ENCODE peak calls at places on chromosomes 12 and 14, in ten cellular contexts. B is A549; Z is CD4-positive, alpha-beta T cell; O is activated CD8-positive, alpha-beta memory T cell treated with anti-CD3 and anti-CD28 coated beads, Interleukin-2, amount 50 U/mL, for 4 hours; T is kidney tubule cell; P is amniotic stem cell; G is activated CD4-positive, alpha-beta T cell treated with anti-CD3 and anti-CD28 coated beads for 48 hours; Q is GM23248; M is heart left ventricle; H is NCI-H1417. U is an unnamed sample.

GRCh38 chr12:32891956-32892355 is 4.6 kb downstream of the PKP2 start:
- DNase-seq in B (peak; percentile 20), Z (no peak), O (no peak), T (peak; percentile 81), P (no peak), G (no peak), Q (peak; percentile 9), M (no peak), H (no peak), U (no peak)

GRCh38 chr12:16346931-16347330 is 514 bp upstream of the MGST1 start:
- DNase-seq in B (peak; percentile 38), Z (no peak), O (no peak), T (no peak), P (no peak), G (no peak), Q (peak; percentile 12), M (no peak), H (no peak), U (no peak)

GRCh38 chr14:26281280-26281998 is 316.4 kb downstream of the NOVA1 start:
- DNase-seq in B (peak; percentile 91), Z (no peak), O (no peak), T (peak; percentile 76), P (peak; percentile 12), G (no peak), Q (peak; percentile 86), M (no peak), H (no peak), U (no peak)

GRCh38 chr12:52781399-52782082 is 4.4 kb upstream of the KRT76 start:
- DNase-seq in B (no peak), Z (no peak), O (no peak), T (no peak), P (no peak), G (no peak), Q (no peak), M (no peak), H (no peak), U (no peak)

GRCh38 chr14:68891851-68892660 is 87.0 kb downstream of the ACTN1 start:
- DNase-seq in B (no peak), Z (no peak), O (no peak), T (peak; percentile 58), P (no peak), G (no peak), Q (peak; percentile 71), M (no peak), H (no peak), U (no peak)

GRCh38 chr12:51269174-51270066 is 795 bp downstream of the SMAGP start:
- DNase-seq in B (peak; percentile 77), Z (peak; percentile 64), O (peak; percentile 64), T (peak; percentile 68), P (no peak), G (peak; percentile 65), Q (peak; percentile 63), M (peak; percentile 34), H (peak; percentile 24), U (peak; percentile 60)

GRCh38 chr14:101821528-101821927 is 60.0 kb downstream of the PPP2R5C start:
- DNase-seq in B (no peak), Z (peak; percentile 51), O (peak; percentile 47), T (no peak), P (no peak), G (peak; percentile 55), Q (no peak), M (no peak), H (no peak), U (no peak)

GRCh38 chr14:91946313-91947195 is 940 bp downstream of the FBLN5 start:
- DNase-seq in B (no peak), Z (no peak), O (no peak), T (no peak), P (peak; percentile 0), G (no peak), Q (peak; percentile 76), M (no peak), H (no peak), U (no peak)

GRCh38 chr12:21656931-21657335 is 709 bp downstream of the LDHB start:
- DNase-seq in B (peak; percentile 56), Z (peak; percentile 34), O (peak; percentile 42), T (peak; percentile 52), P (peak; percentile 6), G (peak; percentile 62), Q (peak; percentile 75), M (peak; percentile 42), H (peak; percentile 30), U (no peak)

GRCh38 chr12:73629171-73629570 is 908.5 kb upstream of the ATXN7L3B start:
- DNase-seq in B (no peak), Z (no peak), O (no peak), T (no peak), P (no peak), G (no peak), Q (no peak), M (no peak), H (no peak), U (no peak)

GRCh38 chr12:4302881-4303280 is 18.1 kb upstream of the TIGAR start:
- DNase-seq in B (no peak), Z (no peak), O (no peak), T (no peak), P (no peak), G (no peak), Q (no peak), M (no peak), H (no peak), U (no peak)

GRCh38 chr14:89578048-89578619 is 161.1 kb upstream of the FOXN3 start:
- DNase-seq in B (no peak), Z (no peak), O (no peak), T (no peak), P (no peak), G (no peak), Q (peak; percentile 45), M (no peak), H (no peak), U (no peak)

GRCh38 chr12:43362910-43363694 is 188.9 kb downstream of the ADAMTS20 start:
- DNase-seq in B (no peak), Z (no peak), O (no peak), T (peak; percentile 66), P (no peak), G (no peak), Q (peak; percentile 18), M (no peak), H (no peak), U (no peak)

GRCh38 chr12:113019045-113019444 is 37.5 kb upstream of the DTX1 start:
- DNase-seq in B (no peak), Z (no peak), O (no peak), T (peak; percentile 60), P (no peak), G (no peak), Q (peak; percentile 42), M (no peak), H (no peak), U (no peak)

GRCh38 chr12:79624378-79624777 is 66.4 kb downstream of the PAWR start:
- DNase-seq in B (no peak), Z (no peak), O (no peak), T (peak; percentile 34), P (no peak), G (no peak), Q (no peak), M (no peak), H (no peak), U (no peak)

GRCh38 chr14:104546591-104547309 is 32.8 kb upstream of the C14orf180 start:
- DNase-seq in B (no peak), Z (no peak), O (no peak), T (no peak), P (no peak), G (no peak), Q (no peak), M (no peak), H (no peak), U (no peak)

GRCh38 chr12:49707812-49708147 is 575 bp upstream of the FMNL3 start:
- DNase-seq in B (no peak), Z (no peak), O (no peak), T (no peak), P (no peak), G (no peak), Q (no peak), M (no peak), H (no peak), U (no peak)

GRCh38 chr14:64684091-64684490 is 20.1 kb upstream of the PLEKHG3 start:
- DNase-seq in B (no peak), Z (no peak), O (no peak), T (no peak), P (no peak), G (no peak), Q (peak; percentile 35), M (peak; percentile 81), H (peak; percentile 29), U (peak; percentile 24)

GRCh38 chr12:108423486-108423885 is 84.4 kb upstream of the CMKLR1 start:
- DNase-seq in B (no peak), Z (no peak), O (no peak), T (no peak), P (no peak), G (no peak), Q (no peak), M (no peak), H (no peak), U (no peak)

GRCh38 chr12:67826148-67826547 is 163.1 kb upstream of the IFNG-AS1 start:
- DNase-seq in B (no peak), Z (no peak), O (no peak), T (peak; percentile 17), P (no peak), G (no peak), Q (peak; percentile 49), M (no peak), H (no peak), U (no peak)

GRCh38 chr12:6295187-6295811 is 15.2 kb upstream of the PLEKHG6 start:
- DNase-seq in B (peak; percentile 97), Z (no peak), O (no peak), T (peak; percentile 92), P (peak; percentile 67), G (no peak), Q (peak; percentile 93), M (no peak), H (no peak), U (no peak)

GRCh38 chr14:68779761-68780323 is 13.0 kb downstream of the ZFP36L1 start:
- DNase-seq in B (peak; percentile 76), Z (peak; percentile 51), O (peak; percentile 56), T (peak; percentile 95), P (peak; percentile 45), G (peak; percentile 67), Q (peak; percentile 97), M (peak; percentile 18), H (no peak), U (peak; percentile 57)

GRCh38 chr14:29039171-29039570 is 272.6 kb downstream of the FOXG1 start:
- DNase-seq in B (no peak), Z (no peak), O (no peak), T (no peak), P (no peak), G (no peak), Q (peak; percentile 33), M (no peak), H (no peak), U (no peak)

GRCh38 chr14:66066991-66067788 is 419.0 kb upstream of the CCDC196 start:
- DNase-seq in B (no peak), Z (no peak), O (no peak), T (no peak), P (no peak), G (no peak), Q (peak; percentile 49), M (no peak), H (peak; percentile 79), U (no peak)